ENCODE peak calls at places on chromosomes 3 and 15, in four cellular contexts. N is ecto neural progenitor cell, B is hepatic stellate cell, G is ureter. W is an unnamed sample.

GRCh38 chr15:76333720-76334437 is 2.7 kb upstream of the ISL2 start:
- DNase-seq in N (peak), B (no peak), G (no peak), W (no peak)

GRCh38 chr3:190323241-190323617 is 983 bp upstream of the CLDN1 start:
- DNase-seq in B (peak), G (peak), N (no peak), W (no peak)

GRCh38 chr15:89068325-89068784 is 19.9 kb upstream of the ABHD2 start:
- DNase-seq in N (no peak), G (no peak), B (peak), W (no peak)

GRCh38 chr3:132289311-132289710 is 27.9 kb upstream of the ACP3 start:
- DNase-seq in G (no peak), B (no peak), N (no peak), W (peak)

GRCh38 chr3:135349254-135349948 is 554.3 kb downstream of the EPHB1 start:
- DNase-seq in N (no peak), G (no peak), B (no peak), W (no peak)

GRCh38 chr3:106963446-106963845 is 413.8 kb upstream of the CCDC54 start:
- DNase-seq in N (no peak), G (no peak), B (peak), W (no peak)

GRCh38 chr3:157914882-157915281 is 191.3 kb downstream of the SHOX2 start:
- DNase-seq in B (no peak), G (no peak), N (no peak), W (no peak)

GRCh38 chr3:128322030-128323022 is 144.4 kb downstream of the DNAJB8 start:
- DNase-seq in B (peak), N (peak), G (peak), W (peak)

GRCh38 chr3:127427666-127428065 is 139.8 kb upstream of the PRR20G start:
- DNase-seq in B (no peak), G (peak), N (peak), W (peak)

GRCh38 chr3:20064796-20065564 is 24.7 kb downstream of the KAT2B start:
- DNase-seq in N (no peak), G (no peak), B (no peak), W (no peak)

GRCh38 chr3:168622795-168623194 is 527.1 kb upstream of the GOLIM4 start:
- DNase-seq in B (no peak), N (no peak), G (no peak), W (no peak)

GRCh38 chr3:150384517-150385212 is 23.4 kb upstream of the TSC22D2 start:
- DNase-seq in N (peak), G (no peak), B (no peak), W (peak)

GRCh38 chr15:82624008-82624407 is 23.2 kb downstream of the CPEB1 start:
- DNase-seq in N (no peak), B (no peak), G (no peak), W (peak)

GRCh38 chr3:56157693-56158092 is 310.6 kb downstream of the ERC2 start:
- DNase-seq in N (no peak), B (no peak), G (no peak), W (peak)

GRCh38 chr3:13705702-13706280 is 156.9 kb downstream of the FBLN2 start:
- DNase-seq in G (peak), B (no peak), N (peak), W (peak)

GRCh38 chr3:173529062-173529711 is 131.6 kb downstream of the NLGN1 start:
- DNase-seq in B (no peak), N (no peak), G (no peak), W (peak)

W was measured in islet precursor cell.